ENCODE peak calls at places on chromosomes 12 and 14, in four cellular contexts. One of them, this sample, is unnamed.

GRCh38 chr14:91350813-91351507 is 66.7 kb downstream of the CCDC88C start:
- DNase-seq in GM12878: peak
- DNase-seq in K562: no peak
- DNase-seq in HepG2: no peak
- DNase-seq in this sample: no peak

GRCh38 chr14:53325176-53325806 is 172.2 kb upstream of the DDHD1 start:
- DNase-seq in HepG2: no peak
- DNase-seq in K562: no peak
- DNase-seq in GM12878: no peak
- DNase-seq in this sample: no peak

GRCh38 chr14:64663174-64663573 is 41.0 kb upstream of the PLEKHG3 start:
- DNase-seq in K562: no peak
- DNase-seq in GM12878: no peak
- DNase-seq in HepG2: no peak
- DNase-seq in this sample: no peak

GRCh38 chr12:105382771-105383632 is 52.5 kb downstream of the C12orf75 start:
- DNase-seq in GM12878: peak
- DNase-seq in HepG2: peak
- DNase-seq in K562: peak
- DNase-seq in this sample: peak

GRCh38 chr14:89406941-89407340 is 10.1 kb downstream of the FOXN3 start:
- DNase-seq in HepG2: no peak
- DNase-seq in GM12878: no peak
- DNase-seq in K562: no peak
- DNase-seq in this sample: no peak

GRCh38 chr12:27602516-27602915 is 78.5 kb downstream of the PPFIBP1 start:
- DNase-seq in HepG2: no peak
- DNase-seq in K562: no peak
- DNase-seq in GM12878: no peak
- DNase-seq in this sample: no peak

GRCh38 chr12:108939594-108939993 is 59.7 kb downstream of the DAO start:
- DNase-seq in GM12878: peak
- DNase-seq in HepG2: peak
- DNase-seq in K562: peak
- DNase-seq in this sample: peak

GRCh38 chr14:99415496-99416281 is 65.0 kb downstream of the SETD3 start:
- DNase-seq in K562: peak
- DNase-seq in GM12878: peak
- DNase-seq in HepG2: peak
- DNase-seq in this sample: peak

GRCh38 chr14:52268191-52269061 is 928 bp downstream of the PTGDR start:
- DNase-seq in GM12878: no peak
- DNase-seq in HepG2: no peak
- DNase-seq in K562: no peak
- DNase-seq in this sample: no peak

GRCh38 chr14:75134644-75135043 is 7.8 kb upstream of the NEK9 start:
- DNase-seq in K562: no peak
- DNase-seq in GM12878: no peak
- DNase-seq in HepG2: no peak
- DNase-seq in this sample: no peak

GRCh38 chr12:53424626-53425514 is 1.2 kb downstream of the AMHR2 start:
- DNase-seq in K562: peak
- DNase-seq in GM12878: no peak
- DNase-seq in HepG2: no peak
- DNase-seq in this sample: no peak

GRCh38 chr12:119715268-119715620 is 47.3 kb downstream of the PRKAB1 start:
- DNase-seq in K562: no peak
- DNase-seq in GM12878: no peak
- DNase-seq in HepG2: peak
- DNase-seq in this sample: no peak

GRCh38 chr12:69922999-69923398 is 98.0 kb downstream of the MYRFL start:
- DNase-seq in K562: no peak
- DNase-seq in GM12878: no peak
- DNase-seq in HepG2: no peak
- DNase-seq in this sample: no peak

GRCh38 chr12:60266381-60266852 is 670.6 kb downstream of the SLC16A7 start:
- DNase-seq in K562: no peak
- DNase-seq in HepG2: peak
- DNase-seq in GM12878: no peak
- DNase-seq in this sample: no peak

GRCh38 chr12:56932867-56933266 is 1.3 kb downstream of the SDR9C7 start:
- DNase-seq in K562: no peak
- DNase-seq in HepG2: no peak
- DNase-seq in GM12878: no peak
- DNase-seq in this sample: no peak

GRCh38 chr12:85179680-85180300 is 100.2 kb upstream of the ALX1 start:
- DNase-seq in GM12878: no peak
- DNase-seq in K562: no peak
- DNase-seq in HepG2: no peak
- DNase-seq in this sample: no peak

GRCh38 chr12:45989857-45990467 is 412 bp downstream of the SCAF11 start:
- DNase-seq in GM12878: no peak
- DNase-seq in K562: peak
- DNase-seq in HepG2: peak
- DNase-seq in this sample: peak

GRCh38 chr14:70624972-70625371 is 16.7 kb upstream of the TTC9 start:
- DNase-seq in K562: no peak
- DNase-seq in GM12878: no peak
- DNase-seq in HepG2: no peak
- DNase-seq in this sample: no peak

GRCh38 chr12:67344979-67345710 is 76.0 kb downstream of the CAND1 start:
- DNase-seq in HepG2: no peak
- DNase-seq in K562: no peak
- DNase-seq in GM12878: no peak
- DNase-seq in this sample: no peak

GRCh38 chr12:92899388-92900001 is 29.6 kb downstream of the EEA1 start:
- DNase-seq in HepG2: peak
- DNase-seq in K562: no peak
- DNase-seq in GM12878: no peak
- DNase-seq in this sample: no peak

GRCh38 chr14:25993830-25994229 is 604.0 kb downstream of the NOVA1 start:
- DNase-seq in K562: no peak
- DNase-seq in HepG2: no peak
- DNase-seq in GM12878: no peak
- DNase-seq in this sample: no peak

DNA sequence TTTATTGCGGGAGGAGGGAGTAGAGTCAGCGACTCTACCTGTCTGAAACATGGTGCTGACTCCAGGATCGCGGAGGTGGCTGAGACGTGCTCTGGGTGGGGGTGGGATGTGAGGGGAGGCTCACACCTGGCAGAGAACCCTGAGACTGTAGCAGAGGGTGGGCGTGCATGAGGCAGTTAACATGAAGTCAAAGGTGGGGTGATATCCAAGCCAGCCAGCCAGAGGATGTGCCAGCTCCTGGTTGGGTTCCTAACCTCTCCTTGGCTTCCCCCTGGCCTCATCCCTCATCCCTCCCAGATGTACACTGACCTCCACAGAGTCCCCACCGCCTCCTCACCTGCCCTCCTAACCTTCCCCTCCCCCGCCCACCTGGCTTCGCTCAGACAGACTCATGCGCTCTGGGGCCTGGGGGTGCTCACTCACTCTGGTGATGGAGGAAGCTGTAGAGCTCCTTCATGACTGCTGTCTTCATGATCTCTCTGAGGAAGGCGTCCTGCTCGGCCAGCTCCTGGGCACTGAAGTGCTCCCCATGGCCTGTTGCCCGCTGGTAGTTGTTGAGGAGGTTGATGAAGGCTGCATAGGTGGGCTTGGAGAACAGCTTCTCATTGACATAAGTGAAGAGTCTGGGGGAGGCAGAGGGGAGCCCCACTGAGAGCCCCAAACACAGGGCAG is 9.3 kb downstream of the ENDOU start:
- DNase-seq in GM12878: no peak
- DNase-seq in K562: no peak
- DNase-seq in HepG2: no peak
- DNase-seq in this sample: no peak
- TF ChIP-seq FOXK2 in GM12878: no peak
- TF ChIP-seq FOXK2 in K562: no peak
- TF ChIP-seq FOXK2 in HepG2: no peak
- TF ChIP-seq FOXK2 in this sample: no peak

GRCh38 chr14:95313246-95313645 is 6.5 kb downstream of the CLMN start:
- DNase-seq in K562: no peak
- DNase-seq in GM12878: no peak
- DNase-seq in HepG2: no peak
- DNase-seq in this sample: no peak

GRCh38 chr14:95314609-95315008 is 5.1 kb downstream of the CLMN start:
- DNase-seq in K562: no peak
- DNase-seq in HepG2: no peak
- DNase-seq in GM12878: peak
- DNase-seq in this sample: no peak

GRCh38 chr14:95315156-95315555 is 4.6 kb downstream of the CLMN start:
- DNase-seq in HepG2: no peak
- DNase-seq in GM12878: no peak
- DNase-seq in K562: no peak
- DNase-seq in this sample: no peak

GRCh38 chr14:95315579-95315978 is 4.1 kb downstream of the CLMN start:
- DNase-seq in K562: no peak
- DNase-seq in HepG2: no peak
- DNase-seq in GM12878: no peak
- DNase-seq in this sample: no peak

GRCh38 chr14:95313707-95314106 is 6.0 kb downstream of the CLMN start:
- DNase-seq in GM12878: no peak
- DNase-seq in K562: no peak
- DNase-seq in HepG2: peak
- DNase-seq in this sample: no peak
- TF ChIP-seq FOXK2 in GM12878: no peak
- TF ChIP-seq FOXK2 in K562: no peak
- TF ChIP-seq FOXK2 in HepG2: no peak
- TF ChIP-seq FOXK2 in this sample: no peak

GRCh38 chr12:52291267-52291935 is at the start of gene KRT81:
- DNase-seq in GM12878: no peak
- DNase-seq in HepG2: no peak
- DNase-seq in K562: no peak
- DNase-seq in this sample: no peak
- TF ChIP-seq FOXK2 in GM12878: no peak
- TF ChIP-seq FOXK2 in HepG2: no peak
- TF ChIP-seq FOXK2 in K562: no peak
- TF ChIP-seq FOXK2 in this sample: no peak

GRCh38 chr12:6824962-6825381 is 3.2 kb upstream of the P3H3 start:
- DNase-seq in HepG2: no peak
- DNase-seq in GM12878: no peak
- DNase-seq in K562: no peak
- DNase-seq in this sample: no peak

GRCh38 chr12:6825398-6826124 is 2.6 kb upstream of the P3H3 start:
- DNase-seq in K562: peak
- DNase-seq in GM12878: no peak
- DNase-seq in HepG2: peak
- DNase-seq in this sample: peak

GRCh38 chr12:6822461-6823135 is 977 bp downstream of the GPR162 start:
- DNase-seq in HepG2: no peak
- DNase-seq in K562: no peak
- DNase-seq in GM12878: no peak
- DNase-seq in this sample: no peak

GRCh38 chr12:6823161-6824084 is 1.8 kb downstream of the GPR162 start:
- DNase-seq in HepG2: no peak
- DNase-seq in GM12878: no peak
- DNase-seq in K562: no peak
- DNase-seq in this sample: no peak

DNA sequence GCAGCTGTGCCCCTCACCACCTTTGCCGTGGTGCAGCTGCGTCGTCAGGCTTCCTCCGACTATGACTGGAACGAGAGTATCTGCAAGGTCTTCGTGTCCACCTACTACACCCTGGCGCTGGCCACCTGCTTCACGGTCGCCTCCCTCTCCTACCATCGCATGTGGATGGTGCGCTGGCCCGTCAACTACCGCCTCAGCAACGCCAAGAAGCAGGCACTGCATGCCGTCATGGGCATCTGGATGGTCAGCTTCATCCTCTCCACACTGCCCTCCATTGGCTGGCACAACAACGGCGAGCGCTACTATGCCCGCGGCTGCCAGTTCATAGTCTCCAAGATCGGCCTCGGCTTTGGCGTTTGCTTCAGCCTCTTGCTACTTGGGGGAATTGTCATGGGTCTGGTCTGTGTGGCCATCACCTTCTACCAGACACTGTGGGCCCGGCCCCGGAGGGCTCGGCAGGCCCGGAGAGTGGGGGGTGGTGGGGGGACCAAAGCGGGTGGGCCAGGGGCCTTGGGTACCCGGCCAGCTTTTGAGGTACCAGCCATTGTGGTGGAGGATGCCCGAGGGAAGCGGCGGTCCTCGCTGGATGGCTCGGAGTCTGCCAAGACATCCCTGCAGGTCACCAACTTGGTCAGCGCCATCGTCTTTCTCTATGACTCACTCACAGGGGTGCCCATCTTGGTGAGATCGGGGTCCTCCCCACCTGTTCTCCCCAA is 2.6 kb downstream of the GPR162 start:
- DNase-seq in HepG2: no peak
- DNase-seq in K562: no peak
- DNase-seq in GM12878: no peak
- DNase-seq in this sample: no peak
- TF ChIP-seq FOXK2 in HepG2: no peak
- TF ChIP-seq FOXK2 in K562: no peak
- TF ChIP-seq FOXK2 in GM12878: no peak
- TF ChIP-seq FOXK2 in this sample: no peak

DNA sequence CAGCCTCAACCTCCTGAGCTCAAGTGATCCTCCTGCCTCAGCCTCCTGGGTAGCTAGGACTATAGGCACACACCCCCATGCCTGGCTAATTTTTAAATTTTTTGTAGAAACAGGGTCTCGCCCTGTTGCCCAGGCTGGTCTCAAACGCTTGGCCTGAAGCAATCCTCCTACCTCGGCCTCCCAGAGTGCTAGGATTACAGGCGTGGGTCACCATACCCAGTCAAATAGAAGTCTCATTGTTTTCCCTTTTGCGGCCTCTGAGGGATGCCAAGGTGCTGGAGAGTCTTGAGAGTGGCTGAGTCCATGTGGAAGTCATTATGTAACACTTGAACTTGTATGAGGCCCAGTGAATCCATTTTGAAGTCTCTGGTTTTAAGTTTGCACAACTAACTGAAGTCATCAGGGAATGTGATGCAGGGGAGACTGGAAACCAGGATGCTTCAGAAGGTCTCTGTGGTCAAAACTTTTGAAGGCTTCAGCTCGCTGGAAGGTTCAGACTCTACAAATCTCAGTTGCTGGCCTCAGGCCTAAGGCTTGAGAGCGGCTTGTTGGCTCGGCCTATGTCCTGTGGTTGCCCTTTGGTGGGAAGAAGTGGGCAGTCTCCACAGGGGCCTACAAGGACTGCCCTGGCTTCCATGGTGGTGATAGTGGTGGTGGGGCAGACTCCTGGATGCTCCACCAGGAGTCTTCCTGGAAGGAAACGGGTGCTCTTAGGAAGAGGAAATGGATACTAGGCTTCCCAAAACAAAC is 29.2 kb downstream of the GALNT16 start:
- DNase-seq in HepG2: no peak
- DNase-seq in GM12878: no peak
- DNase-seq in K562: no peak
- DNase-seq in this sample: no peak
- TF ChIP-seq FOXK2 in HepG2: no peak
- TF ChIP-seq FOXK2 in GM12878: no peak
- TF ChIP-seq FOXK2 in K562: no peak
- TF ChIP-seq FOXK2 in this sample: no peak

GRCh38 chr14:36988568-36988967 is 183.8 kb downstream of the SLC25A21 start:
- DNase-seq in GM12878: no peak
- DNase-seq in HepG2: no peak
- DNase-seq in K562: no peak
- DNase-seq in this sample: no peak
- TF ChIP-seq FOXK2 in GM12878: no peak
- TF ChIP-seq FOXK2 in HepG2: no peak
- TF ChIP-seq FOXK2 in K562: no peak
- TF ChIP-seq FOXK2 in this sample: no peak